ENCODE peak calls at places on chromosome 10, in ten cellular contexts. One of them, this sample, is unnamed.

GRCh38 chr10:69375307-69376151 is 41.2 kb downstream of the TACR2 start:
- DNase-seq in fibroblast of lung: peak
- DNase-seq in small intestine: no peak
- DNase-seq in Ammon's horn: peak
- DNase-seq in NCI-H2171 treated with DMSO at 0.1 percent for 48 hours: peak
- DNase-seq in NCI-H748 treated with DMSO at 0.1 percent for 48 hours: no peak
- DNase-seq in globus pallidus: no peak
- DNase-seq in dorsolateral prefrontal cortex: peak
- DNase-seq in stimulated activated CD4-positive, alpha-beta T cell treated with anti-CD3 and anti-CD28 coated beads, Interleukin-2, amount 100 ng/mL, for 24 hours: no peak
- DNase-seq in aorta: no peak
- DNase-seq in this sample: no peak

GRCh38 chr10:3784510-3785250 is at the start of gene KLF6:
- DNase-seq in fibroblast of lung: peak
- DNase-seq in small intestine: no peak
- DNase-seq in Ammon's horn: peak
- DNase-seq in NCI-H2171 treated with DMSO at 0.1 percent for 48 hours: no peak
- DNase-seq in NCI-H748 treated with DMSO at 0.1 percent for 48 hours: no peak
- DNase-seq in globus pallidus: peak
- DNase-seq in dorsolateral prefrontal cortex: peak
- DNase-seq in stimulated activated CD4-positive, alpha-beta T cell treated with anti-CD3 and anti-CD28 coated beads, Interleukin-2, amount 100 ng/mL, for 24 hours: peak
- DNase-seq in aorta: no peak
- DNase-seq in this sample: no peak

GRCh38 chr10:93894516-93895378 is 969 bp downstream of the SLC35G1 start:
- DNase-seq in fibroblast of lung: peak
- DNase-seq in small intestine: no peak
- DNase-seq in Ammon's horn: no peak
- DNase-seq in NCI-H2171 treated with DMSO at 0.1 percent for 48 hours: no peak
- DNase-seq in NCI-H748 treated with DMSO at 0.1 percent for 48 hours: no peak
- DNase-seq in globus pallidus: peak
- DNase-seq in dorsolateral prefrontal cortex: no peak
- DNase-seq in stimulated activated CD4-positive, alpha-beta T cell treated with anti-CD3 and anti-CD28 coated beads, Interleukin-2, amount 100 ng/mL, for 24 hours: no peak
- DNase-seq in aorta: no peak
- DNase-seq in this sample: no peak

GRCh38 chr10:71580926-71581325 is 138.7 kb downstream of the C10orf105 start:
- DNase-seq in fibroblast of lung: no peak
- DNase-seq in small intestine: no peak
- DNase-seq in Ammon's horn: no peak
- DNase-seq in NCI-H2171 treated with DMSO at 0.1 percent for 48 hours: no peak
- DNase-seq in NCI-H748 treated with DMSO at 0.1 percent for 48 hours: no peak
- DNase-seq in globus pallidus: no peak
- DNase-seq in dorsolateral prefrontal cortex: no peak
- DNase-seq in stimulated activated CD4-positive, alpha-beta T cell treated with anti-CD3 and anti-CD28 coated beads, Interleukin-2, amount 100 ng/mL, for 24 hours: no peak
- DNase-seq in aorta: no peak
- DNase-seq in this sample: no peak

GRCh38 chr10:86149264-86149663 is 217.3 kb downstream of the GRID1 start:
- DNase-seq in fibroblast of lung: no peak
- DNase-seq in small intestine: no peak
- DNase-seq in Ammon's horn: no peak
- DNase-seq in NCI-H2171 treated with DMSO at 0.1 percent for 48 hours: no peak
- DNase-seq in NCI-H748 treated with DMSO at 0.1 percent for 48 hours: no peak
- DNase-seq in globus pallidus: no peak
- DNase-seq in dorsolateral prefrontal cortex: no peak
- DNase-seq in stimulated activated CD4-positive, alpha-beta T cell treated with anti-CD3 and anti-CD28 coated beads, Interleukin-2, amount 100 ng/mL, for 24 hours: no peak
- DNase-seq in aorta: no peak
- DNase-seq in this sample: no peak

GRCh38 chr10:124943301-124944092 is 1.6 kb downstream of the ZRANB1 start:
- DNase-seq in fibroblast of lung: peak
- DNase-seq in small intestine: no peak
- DNase-seq in Ammon's horn: no peak
- DNase-seq in NCI-H2171 treated with DMSO at 0.1 percent for 48 hours: no peak
- DNase-seq in NCI-H748 treated with DMSO at 0.1 percent for 48 hours: no peak
- DNase-seq in globus pallidus: no peak
- DNase-seq in dorsolateral prefrontal cortex: no peak
- DNase-seq in stimulated activated CD4-positive, alpha-beta T cell treated with anti-CD3 and anti-CD28 coated beads, Interleukin-2, amount 100 ng/mL, for 24 hours: no peak
- DNase-seq in aorta: no peak
- DNase-seq in this sample: no peak

GRCh38 chr10:11679946-11680345 is 62.2 kb upstream of the ECHDC3 start:
- DNase-seq in fibroblast of lung: no peak
- DNase-seq in small intestine: no peak
- DNase-seq in Ammon's horn: no peak
- DNase-seq in NCI-H2171 treated with DMSO at 0.1 percent for 48 hours: no peak
- DNase-seq in NCI-H748 treated with DMSO at 0.1 percent for 48 hours: no peak
- DNase-seq in globus pallidus: no peak
- DNase-seq in dorsolateral prefrontal cortex: no peak
- DNase-seq in stimulated activated CD4-positive, alpha-beta T cell treated with anti-CD3 and anti-CD28 coated beads, Interleukin-2, amount 100 ng/mL, for 24 hours: no peak
- DNase-seq in aorta: no peak
- DNase-seq in this sample: no peak

GRCh38 chr10:124558339-124558685 is 96.7 kb downstream of the LHPP start:
- DNase-seq in fibroblast of lung: no peak
- DNase-seq in small intestine: no peak
- DNase-seq in Ammon's horn: no peak
- DNase-seq in NCI-H2171 treated with DMSO at 0.1 percent for 48 hours: no peak
- DNase-seq in NCI-H748 treated with DMSO at 0.1 percent for 48 hours: no peak
- DNase-seq in globus pallidus: no peak
- DNase-seq in dorsolateral prefrontal cortex: no peak
- DNase-seq in stimulated activated CD4-positive, alpha-beta T cell treated with anti-CD3 and anti-CD28 coated beads, Interleukin-2, amount 100 ng/mL, for 24 hours: no peak
- DNase-seq in aorta: no peak
- DNase-seq in this sample: no peak

GRCh38 chr10:54800677-54801480 is at the start of gene PCDH15:
- DNase-seq in fibroblast of lung: peak
- DNase-seq in small intestine: peak
- DNase-seq in Ammon's horn: peak
- DNase-seq in NCI-H2171 treated with DMSO at 0.1 percent for 48 hours: no peak
- DNase-seq in NCI-H748 treated with DMSO at 0.1 percent for 48 hours: peak
- DNase-seq in globus pallidus: peak
- DNase-seq in dorsolateral prefrontal cortex: no peak
- DNase-seq in stimulated activated CD4-positive, alpha-beta T cell treated with anti-CD3 and anti-CD28 coated beads, Interleukin-2, amount 100 ng/mL, for 24 hours: no peak
- DNase-seq in aorta: no peak
- DNase-seq in this sample: peak

GRCh38 chr10:119246862-119247549 is 39.6 kb downstream of the GRK5 start:
- DNase-seq in fibroblast of lung: peak
- DNase-seq in small intestine: no peak
- DNase-seq in Ammon's horn: no peak
- DNase-seq in NCI-H2171 treated with DMSO at 0.1 percent for 48 hours: peak
- DNase-seq in NCI-H748 treated with DMSO at 0.1 percent for 48 hours: no peak
- DNase-seq in globus pallidus: no peak
- DNase-seq in dorsolateral prefrontal cortex: no peak
- DNase-seq in stimulated activated CD4-positive, alpha-beta T cell treated with anti-CD3 and anti-CD28 coated beads, Interleukin-2, amount 100 ng/mL, for 24 hours: no peak
- DNase-seq in aorta: peak
- DNase-seq in this sample: peak

GRCh38 chr10:86368046-86368445 is 1.5 kb upstream of the GRID1 start:
- DNase-seq in fibroblast of lung: no peak
- DNase-seq in small intestine: no peak
- DNase-seq in Ammon's horn: no peak
- DNase-seq in NCI-H2171 treated with DMSO at 0.1 percent for 48 hours: no peak
- DNase-seq in NCI-H748 treated with DMSO at 0.1 percent for 48 hours: no peak
- DNase-seq in globus pallidus: no peak
- DNase-seq in dorsolateral prefrontal cortex: peak
- DNase-seq in stimulated activated CD4-positive, alpha-beta T cell treated with anti-CD3 and anti-CD28 coated beads, Interleukin-2, amount 100 ng/mL, for 24 hours: no peak
- DNase-seq in aorta: peak
- DNase-seq in this sample: no peak

GRCh38 chr10:114684822-114685209 is 26.7 kb upstream of the ABLIM1 start:
- DNase-seq in fibroblast of lung: peak
- DNase-seq in small intestine: peak
- DNase-seq in Ammon's horn: no peak
- DNase-seq in NCI-H2171 treated with DMSO at 0.1 percent for 48 hours: no peak
- DNase-seq in NCI-H748 treated with DMSO at 0.1 percent for 48 hours: no peak
- DNase-seq in globus pallidus: no peak
- DNase-seq in dorsolateral prefrontal cortex: no peak
- DNase-seq in stimulated activated CD4-positive, alpha-beta T cell treated with anti-CD3 and anti-CD28 coated beads, Interleukin-2, amount 100 ng/mL, for 24 hours: no peak
- DNase-seq in aorta: no peak
- DNase-seq in this sample: peak

GRCh38 chr10:103872137-103872933 is 17.0 kb upstream of the SH3PXD2A start:
- DNase-seq in fibroblast of lung: no peak
- DNase-seq in small intestine: no peak
- DNase-seq in Ammon's horn: no peak
- DNase-seq in NCI-H2171 treated with DMSO at 0.1 percent for 48 hours: no peak
- DNase-seq in NCI-H748 treated with DMSO at 0.1 percent for 48 hours: no peak
- DNase-seq in globus pallidus: no peak
- DNase-seq in dorsolateral prefrontal cortex: no peak
- DNase-seq in stimulated activated CD4-positive, alpha-beta T cell treated with anti-CD3 and anti-CD28 coated beads, Interleukin-2, amount 100 ng/mL, for 24 hours: no peak
- DNase-seq in aorta: no peak
- DNase-seq in this sample: no peak

GRCh38 chr10:99858849-99859248 is 76.4 kb downstream of the ABCC2 start:
- DNase-seq in fibroblast of lung: no peak
- DNase-seq in small intestine: no peak
- DNase-seq in Ammon's horn: no peak
- DNase-seq in NCI-H2171 treated with DMSO at 0.1 percent for 48 hours: no peak
- DNase-seq in NCI-H748 treated with DMSO at 0.1 percent for 48 hours: no peak
- DNase-seq in globus pallidus: no peak
- DNase-seq in dorsolateral prefrontal cortex: no peak
- DNase-seq in stimulated activated CD4-positive, alpha-beta T cell treated with anti-CD3 and anti-CD28 coated beads, Interleukin-2, amount 100 ng/mL, for 24 hours: no peak
- DNase-seq in aorta: no peak
- DNase-seq in this sample: no peak